ENCODE peak calls at places on chromosomes 13 and 19, in ten cellular contexts. M is activated T-helper 1 cell treated with anti-CD3 and anti-CD28 coated beads, Interleukin-2, amount 50 U/mL, for 16 hours; W is NCI-H460; R is AG09319; Q is NCI-H345; J is epithelial cell of esophagus; Y is AG20443; F is mammary epithelial cell; K is HS-5; P is T follicular helper cell. U is an unnamed sample.

GRCh38 chr19:9431475-9431874 is 3.9 kb downstream of the ZNF266 start:
- DNase-seq in M (peak), W (no peak), R (no peak), Q (peak), J (peak), Y (peak), F (no peak), K (no peak), P (peak), U (no peak)

GRCh38 chr13:26186995-26187394 is 35.1 kb downstream of the RNF6 start:
- DNase-seq in M (no peak), W (no peak), R (no peak), Q (no peak), J (no peak), Y (peak), F (no peak), K (no peak), P (no peak), U (no peak)

GRCh38 chr13:67063036-67063435 is 167.1 kb downstream of the PCDH9 start:
- DNase-seq in M (no peak), W (no peak), R (no peak), Q (peak), J (no peak), Y (peak), F (peak), K (no peak), P (no peak), U (no peak)

GRCh38 chr19:8001995-8002849 is 3.2 kb downstream of the ELAVL1 start:
- DNase-seq in M (peak), W (peak), R (no peak), Q (peak), J (peak), Y (peak), F (peak), K (peak), P (peak), U (peak)

GRCh38 chr19:37988758-37989635 is 82.0 kb downstream of the SIPA1L3 start:
- DNase-seq in M (no peak), W (no peak), R (no peak), Q (no peak), J (no peak), Y (no peak), F (no peak), K (no peak), P (no peak), U (no peak)

GRCh38 chr13:44280461-44280860 is 93.2 kb upstream of the SERP2 start:
- DNase-seq in M (no peak), W (no peak), R (no peak), Q (no peak), J (peak), Y (no peak), F (peak), K (no peak), P (no peak), U (no peak)

GRCh38 chr19:10173527-10173926 is 21.2 kb downstream of the DNMT1 start:
- DNase-seq in M (no peak), W (no peak), R (no peak), Q (no peak), J (peak), Y (no peak), F (peak), K (peak), P (no peak), U (no peak)

GRCh38 chr19:54916822-54917221 is 10.9 kb downstream of the NCR1 start:
- DNase-seq in M (no peak), W (no peak), R (no peak), Q (no peak), J (no peak), Y (no peak), F (no peak), K (no peak), P (no peak), U (no peak)

GRCh38 chr13:86692291-86692690 is 893.1 kb upstream of the SLITRK6 start:
- DNase-seq in M (no peak), W (no peak), R (no peak), Q (no peak), J (no peak), Y (no peak), F (no peak), K (no peak), P (no peak), U (no peak)

GRCh38 chr19:56133858-56134654 is 7.0 kb upstream of the ZNF444 start:
- DNase-seq in M (no peak), W (no peak), R (no peak), Q (no peak), J (peak), Y (peak), F (peak), K (no peak), P (no peak), U (no peak)

GRCh38 chr19:3353493-3353892 is 12.9 kb upstream of the NFIC start:
- DNase-seq in M (no peak), W (no peak), R (no peak), Q (no peak), J (no peak), Y (no peak), F (no peak), K (no peak), P (no peak), U (no peak)

GRCh38 chr13:52713894-52714293 is 25.7 kb downstream of the CNMD start:
- DNase-seq in M (no peak), W (no peak), R (no peak), Q (no peak), J (no peak), Y (no peak), F (no peak), K (no peak), P (no peak), U (no peak)

GRCh38 chr19:21398851-21399250 is 1.9 kb downstream of the ZNF493 start:
- DNase-seq in M (no peak), W (no peak), R (no peak), Q (no peak), J (peak), Y (no peak), F (peak), K (no peak), P (no peak), U (no peak)

GRCh38 chr13:54383604-54384003 is 1355.0 kb downstream of the OLFM4 start:
- DNase-seq in M (no peak), W (no peak), R (no peak), Q (no peak), J (no peak), Y (no peak), F (no peak), K (no peak), P (no peak), U (no peak)

GRCh38 chr13:25819856-25820530 is 231.8 kb downstream of the SHISA2 start:
- DNase-seq in M (no peak), W (no peak), R (no peak), Q (peak), J (no peak), Y (no peak), F (no peak), K (no peak), P (no peak), U (no peak)

GRCh38 chr13:112605531-112605990 is 17.6 kb upstream of the TUBGCP3 start:
- DNase-seq in M (no peak), W (no peak), R (no peak), Q (no peak), J (no peak), Y (peak), F (no peak), K (no peak), P (no peak), U (no peak)

GRCh38 chr13:46866150-46866549 is 30.7 kb downstream of the HTR2A start:
- DNase-seq in M (no peak), W (no peak), R (peak), Q (peak), J (peak), Y (peak), F (peak), K (no peak), P (no peak), U (peak)

GRCh38 chr13:112341976-112342735 is 34.0 kb upstream of the SPACA7 start:
- DNase-seq in M (no peak), W (no peak), R (no peak), Q (no peak), J (no peak), Y (no peak), F (no peak), K (no peak), P (no peak), U (no peak)

GRCh38 chr13:20126460-20127262 is 34.2 kb downstream of the GJA3 start:
- DNase-seq in M (no peak), W (no peak), R (no peak), Q (no peak), J (no peak), Y (no peak), F (no peak), K (no peak), P (no peak), U (no peak)

GRCh38 chr19:50829801-50830200 is 3.6 kb downstream of the KLK15 start:
- DNase-seq in M (no peak), W (no peak), R (no peak), Q (no peak), J (no peak), Y (no peak), F (no peak), K (no peak), P (no peak), U (no peak)

GRCh38 chr19:3309724-3310123 is 56.7 kb upstream of the NFIC start:
- DNase-seq in M (no peak), W (no peak), R (no peak), Q (no peak), J (no peak), Y (no peak), F (no peak), K (no peak), P (no peak), U (no peak)

GRCh38 chr13:95269756-95270155 is 31.5 kb downstream of the ABCC4 start:
- DNase-seq in M (no peak), W (no peak), R (no peak), Q (no peak), J (no peak), Y (no peak), F (no peak), K (no peak), P (no peak), U (no peak)

GRCh38 chr19:12792853-12793289 is 1.6 kb downstream of the JUNB start:
- DNase-seq in M (no peak), W (no peak), R (no peak), Q (no peak), J (no peak), Y (no peak), F (no peak), K (no peak), P (no peak), U (no peak)

GRCh38 chr19:13955662-13956364 is 3.5 kb downstream of the DCAF15 start:
- DNase-seq in M (no peak), W (no peak), R (no peak), Q (no peak), J (no peak), Y (no peak), F (no peak), K (no peak), P (no peak), U (no peak)

GRCh38 chr19:16111909-16112752 is 442 bp downstream of the RAB8A start:
- DNase-seq in M (no peak), W (no peak), R (no peak), Q (no peak), J (no peak), Y (peak), F (no peak), K (no peak), P (no peak), U (no peak)

GRCh38 chr19:2949939-2950285 is 5.1 kb upstream of the ZNF77 start:
- DNase-seq in M (no peak), W (no peak), R (no peak), Q (no peak), J (peak), Y (no peak), F (no peak), K (no peak), P (no peak), U (no peak)

GRCh38 chr13:30690282-30691188 is 44.8 kb upstream of the ALOX5AP start:
- DNase-seq in M (no peak), W (peak), R (peak), Q (no peak), J (peak), Y (peak), F (peak), K (peak), P (no peak), U (peak)

GRCh38 chr13:29802621-29803020 is 47.8 kb downstream of the UBL3 start:
- DNase-seq in M (no peak), W (no peak), R (no peak), Q (no peak), J (peak), Y (peak), F (peak), K (no peak), P (no peak), U (no peak)

GRCh38 chr19:50516456-50516855 is 2.7 kb upstream of the ASPDH start:
- DNase-seq in M (no peak), W (no peak), R (no peak), Q (no peak), J (no peak), Y (no peak), F (no peak), K (no peak), P (no peak), U (no peak)

GRCh38 chr13:24052547-24052981 is 108.0 kb upstream of the SPATA13 start:
- DNase-seq in M (no peak), W (no peak), R (no peak), Q (no peak), J (no peak), Y (peak), F (no peak), K (no peak), P (no peak), U (no peak)

GRCh38 chr13:26473571-26474230 is 83.8 kb upstream of the WASF3 start:
- DNase-seq in M (no peak), W (no peak), R (no peak), Q (peak), J (no peak), Y (no peak), F (no peak), K (no peak), P (no peak), U (no peak)

GRCh38 chr13:48156466-48156865 is 61.6 kb upstream of the MED4 start:
- DNase-seq in M (peak), W (peak), R (no peak), Q (no peak), J (peak), Y (no peak), F (peak), K (no peak), P (peak), U (no peak)

U was measured in fibroblast of the conjunctiva.